ENCODE peak calls at places on chromosomes 12 and 14, in four cellular contexts. T is pancreas, A is stomach, B is right atrium auricular region. M is an unnamed sample.

GRCh38 chr12:62530596-62530995 is 64.0 kb downstream of the MON2 start:
- DNase-seq in T (no peak), A (no peak), B (no peak), M (no peak)

GRCh38 chr14:47040490-47040889 is 388.9 kb upstream of the RPL10L start:
- DNase-seq in T (no peak), A (no peak), B (no peak), M (no peak)

GRCh38 chr12:120194534-120195395 is at the start of gene GCN1:
- DNase-seq in T (peak; percentile 77), A (peak; percentile 88), B (peak; percentile 79), M (peak; percentile 88)

GRCh38 chr14:61285364-61285763 is 4.2 kb upstream of the TMEM30B start:
- DNase-seq in T (no peak), A (no peak), B (no peak), M (no peak)

GRCh38 chr12:48422060-48422459 is 50.3 kb upstream of the ANP32D start:
- DNase-seq in T (no peak), A (no peak), B (no peak), M (no peak)

GRCh38 chr12:27652174-27652763 is 44.0 kb upstream of the REP15 start:
- DNase-seq in T (peak; percentile 51), A (peak; percentile 44), B (no peak), M (peak; percentile 50)

GRCh38 chr12:117155278-117156060 is 34.8 kb downstream of the FBXO21 start:
- DNase-seq in T (peak; percentile 63), A (peak; percentile 75), B (no peak), M (peak; percentile 77)

GRCh38 chr12:105480162-105480561 is 149.7 kb downstream of the C12orf75 start:
- DNase-seq in T (no peak), A (no peak), B (no peak), M (no peak)

GRCh38 chr14:101006008-101006407 is 102.5 kb upstream of the RTL1 start:
- DNase-seq in T (no peak), A (no peak), B (no peak), M (no peak)

GRCh38 chr14:42930058-42930457 is 1323.4 kb downstream of the LRFN5 start:
- DNase-seq in T (peak; percentile 18), A (no peak), B (no peak), M (no peak)

GRCh38 chr14:69013943-69014782 is 35.1 kb upstream of the ACTN1 start:
- DNase-seq in T (peak; percentile 50), A (peak; percentile 83), B (no peak), M (peak; percentile 88)

GRCh38 chr12:55132816-55133215 is 6.6 kb downstream of the OR9K2 start:
- DNase-seq in T (no peak), A (no peak), B (no peak), M (no peak)

GRCh38 chr12:43098078-43098477 is 453.9 kb downstream of the ADAMTS20 start:
- DNase-seq in T (no peak), A (no peak), B (no peak), M (no peak)

GRCh38 chr14:55977346-55977745 is 140.9 kb upstream of the PELI2 start:
- DNase-seq in T (no peak), A (no peak), B (no peak), M (no peak)

GRCh38 chr14:61512026-61512425 is 183.3 kb upstream of the HIF1A start:
- DNase-seq in T (no peak), A (no peak), B (no peak), M (no peak)

GRCh38 chr12:26783791-26784379 is 49.1 kb downstream of the ITPR2 start:
- DNase-seq in T (no peak), A (no peak), B (no peak), M (no peak)

GRCh38 chr12:23202746-23203145 is 577.8 kb downstream of the ETNK1 start:
- DNase-seq in T (no peak), A (no peak), B (no peak), M (no peak)

GRCh38 chr14:37583358-37584210 is 11.5 kb downstream of the FOXA1 start:
- DNase-seq in T (no peak), A (no peak), B (no peak), M (no peak)

GRCh38 chr14:75315143-75315542 is 36.5 kb downstream of the FOS start:
- DNase-seq in T (peak; percentile 44), A (peak; percentile 54), B (peak; percentile 73), M (no peak)

GRCh38 chr12:82740129-82741000 is 53.7 kb downstream of the TMTC2 start:
- DNase-seq in T (no peak), A (no peak), B (no peak), M (no peak)

DNA sequence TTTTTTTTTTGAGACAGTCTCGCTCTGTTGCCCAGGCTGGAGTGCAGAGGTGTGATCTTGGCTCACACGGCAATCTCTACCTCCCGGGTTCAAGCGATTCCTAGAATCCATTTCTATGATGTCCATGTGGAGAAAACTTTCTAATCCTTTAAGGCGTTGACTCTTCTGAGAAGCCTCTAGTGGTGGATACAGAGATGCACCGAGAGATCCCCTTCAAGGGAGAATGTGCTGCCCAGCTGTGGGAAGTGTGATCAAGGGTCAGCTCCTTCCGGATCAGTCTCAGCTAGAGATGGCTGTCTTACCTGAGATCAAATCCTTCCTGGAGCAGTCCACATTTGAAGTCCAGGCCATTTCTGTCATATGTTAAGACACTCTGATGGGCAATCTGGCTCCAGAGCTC is 92.7 kb upstream of the HECTD1 start:
- DNase-seq in T (no peak), A (no peak), B (no peak), M (no peak)
- TF ChIP-seq CTCF in T (no peak), A (no peak), B (no peak), M (no peak)

GRCh38 chr14:27862684-27863083 is 903.9 kb upstream of the FOXG1 start:
- DNase-seq in T (no peak), A (no peak), B (no peak), M (no peak)
- H3K9me3 ChIP-seq in T (no peaks in the 10 kb centered on the region), A (peaks cover 6% of the 10 kb centered on the region), B (no peaks in the 10 kb centered on the region), M (no peaks in the 10 kb centered on the region)

GRCh38 chr12:65818454-65819382 is 5.6 kb upstream of the HMGA2 start:
- DNase-seq in T (no peak), A (no peak), B (no peak), M (no peak)
- H3K27ac ChIP-seq in T (no peak overlapping the region), A (no peak overlapping the region), B (no peak overlapping the region), M (no peak overlapping the region)

GRCh38 chr14:35689000-35689460 is 120.1 kb downstream of the RALGAPA1 start:
- DNase-seq in T (no peak), A (no peak), B (no peak), M (no peak)

GRCh38 chr14:35682802-35683201 is 126.3 kb downstream of the RALGAPA1 start:
- DNase-seq in T (no peak), A (no peak), B (no peak), M (no peak)

GRCh38 chr14:35687335-35687939 is 121.7 kb downstream of the RALGAPA1 start:
- DNase-seq in T (no peak), A (no peak), B (no peak), M (no peak)

DNA sequence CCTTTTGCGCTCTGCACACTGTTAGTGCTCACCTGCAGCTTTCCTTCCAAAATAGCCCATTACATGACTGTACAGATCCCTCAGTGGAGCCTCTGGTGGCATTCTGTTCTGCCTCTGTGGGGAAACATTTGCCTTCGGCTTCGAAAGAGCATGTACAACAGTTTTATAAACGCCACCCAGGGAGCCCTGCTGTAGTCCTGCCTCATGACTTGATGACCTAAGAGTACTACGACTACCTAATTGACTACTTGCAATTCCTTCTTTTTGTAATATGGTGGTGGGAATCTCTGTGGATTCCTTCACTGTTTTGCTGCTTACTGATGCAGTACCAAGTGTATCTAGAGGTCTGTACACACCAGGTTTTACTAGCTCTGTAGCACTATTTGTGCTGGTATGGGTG is 120.7 kb downstream of the RALGAPA1 start:
- DNase-seq in T (no peak), A (no peak), B (no peak), M (no peak)
- TF ChIP-seq CTCF in T (no peak), A (no peak), B (no peak), M (no peak)

GRCh38 chr12:34384693-34385092 is 362.4 kb downstream of the ALG10 start:
- DNase-seq in T (no peak), A (no peak), B (no peak), M (no peak)
- H3K9me3 ChIP-seq in T (no peaks in the 10 kb centered on the region), A (peaks cover 100% of the 10 kb centered on the region), B (no peaks in the 10 kb centered on the region), M (no peaks in the 10 kb centered on the region)